ENCODE peak calls at places on chromosome 9, in four cellular contexts. Q is psoas muscle, G is uterus, A is coronary artery. O is an unnamed sample.

GRCh38 chr9:114008667-114009410 is 69.3 kb downstream of the AMBP start:
- DNase-seq in Q (no peak), G (peak), A (peak), O (peak)

GRCh38 chr9:81566074-81566698 is 123.2 kb downstream of the TLE1 start:
- DNase-seq in G (no peak), A (no peak), Q (no peak), O (no peak)

GRCh38 chr9:27426717-27427645 is 97.1 kb upstream of the IFNK start:
- DNase-seq in A (no peak), Q (no peak), G (no peak), O (no peak)

GRCh38 chr9:92614763-92615441 is 55.0 kb downstream of the IPPK start:
- DNase-seq in G (no peak), A (no peak), Q (no peak), O (no peak)

GRCh38 chr9:94680621-94681020 is 41.3 kb upstream of the FBP1 start:
- DNase-seq in A (no peak), Q (no peak), G (no peak), O (no peak)

GRCh38 chr9:75903785-75904360 is 13.4 kb downstream of the PCSK5 start:
- DNase-seq in G (peak), Q (no peak), A (no peak), O (peak)

GRCh38 chr9:100674419-100675122 is 96.7 kb downstream of the CAVIN4 start:
- DNase-seq in G (no peak), Q (peak), A (no peak), O (no peak)

GRCh38 chr9:95078934-95079333 is 238.6 kb downstream of the FANCC start:
- DNase-seq in A (no peak), Q (no peak), G (no peak), O (no peak)

GRCh38 chr9:133815781-133816180 is 77.6 kb upstream of the SARDH start:
- DNase-seq in G (no peak), Q (no peak), A (no peak), O (no peak)

GRCh38 chr9:125522328-125522725 is 184.7 kb downstream of the MAPKAP1 start:
- DNase-seq in Q (no peak), G (no peak), A (no peak), O (peak)

GRCh38 chr9:93151097-93151784 is 17.2 kb upstream of the NINJ1 start:
- DNase-seq in G (no peak), A (no peak), Q (no peak), O (no peak)

GRCh38 chr9:78026947-78027346 is 4.7 kb downstream of the GNAQ start:
- DNase-seq in Q (no peak), A (no peak), G (no peak), O (no peak)

GRCh38 chr9:122113574-122113973 is 20.5 kb upstream of the TTLL11 start:
- DNase-seq in A (no peak), G (no peak), Q (no peak), O (no peak)

GRCh38 chr9:132350861-132351315 is 3.9 kb downstream of the SETX start:
- DNase-seq in A (no peak), Q (no peak), G (no peak), O (no peak)

GRCh38 chr9:36189978-36190377 is 743 bp upstream of the CLTA start:
- DNase-seq in G (no peak), A (no peak), Q (no peak), O (peak)

GRCh38 chr9:100364013-100364412 is 11.3 kb upstream of the TEX10 start:
- DNase-seq in G (no peak), Q (no peak), A (no peak), O (no peak)

GRCh38 chr9:21674894-21675293 is 127.5 kb upstream of the MTAP start:
- DNase-seq in A (no peak), G (no peak), Q (no peak), O (no peak)

GRCh38 chr9:78697653-78698052 is 400.7 kb downstream of the PSAT1 start:
- DNase-seq in G (no peak), Q (no peak), A (no peak), O (no peak)

GRCh38 chr9:7802666-7803065 is 3.1 kb upstream of the DMAC1 start:
- DNase-seq in G (no peak), Q (no peak), A (no peak), O (no peak)

GRCh38 chr9:78300209-78300608 is 3.3 kb downstream of the PSAT1 start:
- DNase-seq in A (no peak), G (no peak), Q (no peak), O (no peak)

GRCh38 chr9:33794560-33794959 is 801 bp upstream of the PRSS3 start:
- DNase-seq in Q (no peak), G (no peak), A (no peak), O (no peak)

GRCh38 chr9:90890146-90890545 is 88.5 kb downstream of the SYK start:
- DNase-seq in A (no peak), Q (no peak), G (no peak), O (no peak)

GRCh38 chr9:107280543-107280942 is 2.5 kb upstream of the RAD23B start:
- DNase-seq in Q (no peak), G (no peak), A (no peak), O (no peak)

GRCh38 chr9:127540664-127541041 is 71.4 kb upstream of the STXBP1 start:
- DNase-seq in Q (no peak), G (no peak), A (no peak), O (no peak)

GRCh38 chr9:130689572-130689936 is 4.0 kb upstream of the EXOSC2 start:
- DNase-seq in Q (no peak), G (no peak), A (no peak), O (no peak)
- H3K4me3 ChIP-seq in Q (peak), G (peak), A (peak), O (peak)

DNA sequence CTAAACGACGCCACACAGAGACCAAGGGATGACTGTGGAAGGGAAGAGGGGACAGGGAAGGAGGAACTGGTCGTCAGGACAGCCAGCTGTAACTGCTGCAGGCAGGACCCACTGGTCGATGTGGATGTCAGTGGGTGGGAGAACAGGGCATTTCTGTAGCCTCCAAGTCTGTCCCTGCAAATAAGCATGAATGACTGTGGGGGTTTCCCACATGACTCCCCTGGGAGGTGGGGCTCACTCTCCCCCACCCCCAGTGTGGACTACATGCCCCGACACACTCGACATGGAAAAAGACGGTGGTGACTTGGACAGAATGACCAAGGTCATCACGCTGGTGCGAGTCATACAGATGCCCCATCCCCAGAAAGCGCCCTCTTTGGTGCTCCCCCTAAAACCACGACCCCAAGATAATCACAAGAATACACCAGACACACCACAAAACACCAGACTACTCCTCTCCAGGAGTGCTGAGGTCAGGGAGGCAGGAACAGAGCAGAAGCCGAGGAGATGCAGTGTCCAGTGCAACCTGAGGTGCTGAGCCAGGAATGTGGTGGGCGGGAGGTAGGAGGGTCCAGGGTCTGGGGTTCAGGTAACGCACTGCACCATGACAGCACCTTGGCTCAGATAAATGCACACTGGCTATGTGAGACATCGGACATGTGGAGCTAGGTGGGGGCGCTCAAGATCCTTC is 64.9 kb downstream of the SECISBP2 start:
- DNase-seq in Q (no peak), A (no peak), G (no peak), O (no peak)
- H3K4me3 ChIP-seq in Q (no peak), A (no peak), G (no peak), O (no peak)

DNA sequence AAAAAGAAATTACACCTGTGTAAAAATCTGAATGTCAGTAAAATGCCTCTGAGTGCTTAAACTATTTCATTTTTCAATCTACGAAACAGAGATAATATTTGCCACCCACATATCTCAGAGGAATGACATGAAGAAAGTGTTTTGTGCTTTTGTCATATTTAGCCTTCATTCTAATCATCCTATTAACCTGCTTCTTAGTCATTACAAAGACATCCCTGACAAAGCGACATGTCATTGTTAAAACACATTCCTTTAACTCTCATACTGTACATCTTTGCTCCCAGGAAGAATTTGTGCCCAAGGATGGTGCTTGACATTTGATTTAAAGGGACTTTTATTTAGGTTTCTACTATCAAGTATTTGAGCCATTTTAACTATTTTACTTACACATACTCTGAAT is 275.9 kb downstream of the DMRTA1 start:
- DNase-seq in Q (no peak), G (no peak), A (no peak), O (no peak)
- H3K4me3 ChIP-seq in Q (no peak), G (no peak), A (no peak), O (no peak)

GRCh38 chr9:97632406-97632991 is 669 bp downstream of the TSTD2 start:
- DNase-seq in Q (peak), G (peak), A (peak), O (peak)
- H3K4me3 ChIP-seq in Q (peak), G (peak), A (peak), O (peak)

GRCh38 chr9:129412814-129413536 is 207.9 kb downstream of the C9orf50 start:
- DNase-seq in G (peak), A (peak), Q (peak), O (no peak)

GRCh38 chr9:129414377-129415021 is 206.4 kb downstream of the C9orf50 start:
- DNase-seq in G (peak), A (no peak), Q (peak), O (no peak)

GRCh38 chr9:129415031-129415953 is 205.6 kb downstream of the C9orf50 start:
- DNase-seq in Q (peak), G (no peak), A (no peak), O (no peak)

GRCh38 chr9:129411501-129412175 is 209.3 kb downstream of the C9orf50 start:
- DNase-seq in G (no peak), Q (peak), A (no peak), O (no peak)

GRCh38 chr9:129413537-129414376 is 207.1 kb downstream of the C9orf50 start:
- DNase-seq in G (peak), Q (peak), A (peak), O (peak)
- H3K4me3 ChIP-seq in G (peak), Q (peak), A (peak), O (peak)

GRCh38 chr9:3528466-3528865 is 2.7 kb upstream of the RFX3 start:
- DNase-seq in G (no peak), Q (no peak), A (no peak), O (no peak)
- H3K4me3 ChIP-seq in G (no peak), Q (peak), A (no peak), O (no peak)

DNA sequence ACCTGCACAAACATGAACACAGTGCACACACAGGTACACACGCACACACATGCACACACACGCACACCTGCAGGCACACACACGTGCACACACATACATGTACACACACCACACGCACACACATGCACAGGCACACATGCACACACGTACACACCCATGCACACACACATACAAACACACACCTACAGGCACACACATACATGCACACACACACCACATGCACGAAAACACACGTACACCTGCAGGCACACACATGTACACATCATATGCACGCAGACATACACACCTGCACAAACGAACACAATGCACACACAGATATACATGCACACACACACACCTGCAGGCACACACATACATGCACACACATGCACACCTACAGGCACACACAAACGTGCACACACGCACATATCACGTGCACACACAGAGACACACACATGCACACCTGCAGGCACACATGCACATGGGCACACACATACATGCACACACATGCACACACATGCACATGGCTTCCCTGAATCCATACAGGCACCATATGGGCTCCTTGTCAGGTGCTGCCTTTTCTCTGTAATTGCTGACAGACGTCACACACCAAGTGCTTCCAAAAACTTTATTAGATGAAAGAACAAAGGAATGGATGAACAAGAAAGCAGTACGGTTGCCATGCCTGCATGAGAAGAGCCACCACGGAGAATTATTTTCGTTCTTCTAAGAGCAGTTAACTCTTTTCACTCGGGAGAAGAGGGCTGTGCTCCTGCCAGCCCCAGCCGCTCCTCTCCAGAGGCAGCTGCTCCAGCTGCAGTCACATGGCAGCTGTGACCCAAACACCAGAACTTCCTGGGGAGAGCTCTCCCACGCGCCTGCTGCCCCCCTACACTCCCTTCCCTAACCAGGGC is 57.2 kb downstream of the EXD3 start:
- DNase-seq in A (peak), G (no peak), Q (no peak), O (no peak)
- H3K4me3 ChIP-seq in A (no peak), G (no peak), Q (no peak), O (no peak)

GRCh38 chr9:135176284-135176683 is 88.8 kb downstream of the OLFM1 start:
- DNase-seq in G (no peak), Q (no peak), A (no peak), O (no peak)
- H3K4me3 ChIP-seq in G (no peak), Q (no peak), A (no peak), O (no peak)

GRCh38 chr9:614421-614820 is 227.1 kb upstream of the DMRT1 start:
- DNase-seq in Q (no peak), A (no peak), G (no peak), O (no peak)
- H3K4me3 ChIP-seq in Q (peak), A (no peak), G (no peak), O (no peak)

DNA sequence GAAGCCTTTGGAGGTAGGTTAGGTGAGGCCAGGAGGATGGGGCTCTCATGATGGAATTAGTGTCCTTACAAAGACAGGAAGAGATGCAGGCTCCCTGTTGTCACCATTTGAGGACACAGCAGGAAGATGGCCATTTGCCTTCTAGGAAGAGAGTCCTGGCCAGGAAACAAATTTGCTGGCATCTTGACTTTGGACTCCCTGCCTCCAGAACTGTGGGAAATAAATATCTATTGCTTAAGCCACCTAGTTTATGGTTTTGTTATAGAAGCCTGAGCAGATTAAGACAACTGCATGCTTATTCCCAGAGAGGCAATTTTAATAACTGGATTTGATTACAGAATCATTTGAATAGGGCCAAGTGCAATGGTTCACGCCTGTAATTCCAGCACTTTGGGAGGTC is 50.5 kb upstream of the EPB41L4B start:
- DNase-seq in A (no peak), Q (no peak), G (no peak), O (no peak)
- H3K4me3 ChIP-seq in A (no peak), Q (no peak), G (no peak), O (no peak)